ENCODE peak calls at places on chromosomes 6 and 20, in five cellular contexts. I, U, A, Q and L are unnamed samples.

GRCh38 chr6:18335948-18336347 is 51.2 kb upstream of the RNF144B start:
- DNase-seq in I (no peak), U (no peak), A (no peak), Q (no peak), L (no peak)

GRCh38 chr6:41548098-41548840 is 2.1 kb downstream of the FOXP4 start:
- DNase-seq in I (no peak), U (no peak), A (no peak), Q (no peak), L (no peak)

GRCh38 chr20:13777171-13777601 is 7.5 kb downstream of the ESF1 start:
- DNase-seq in I (no peak), U (no peak), A (no peak), Q (peak), L (peak)

GRCh38 chr20:49203011-49203410 is 14.9 kb upstream of the STAU1 start:
- DNase-seq in I (no peak), U (no peak), A (no peak), Q (no peak), L (no peak)

GRCh38 chr6:24927985-24928735 is 7.6 kb downstream of the RIPOR2 start:
- DNase-seq in I (no peak), U (peak), A (no peak), Q (peak), L (peak)

GRCh38 chr6:51972659-51973058 is 114.8 kb downstream of the PKHD1 start:
- DNase-seq in I (no peak), U (no peak), A (peak), Q (no peak), L (no peak)

GRCh38 chr6:91812596-91813274 is 1225.9 kb upstream of the MAP3K7 start:
- DNase-seq in I (no peak), U (no peak), A (no peak), Q (no peak), L (peak)

GRCh38 chr6:143059616-143060353 is 904 bp upstream of the AIG1 start:
- DNase-seq in I (no peak), U (peak), A (peak), Q (peak), L (peak)

GRCh38 chr6:7156666-7157278 is 49.0 kb downstream of the RREB1 start:
- DNase-seq in I (no peak), U (peak), A (no peak), Q (peak), L (peak)

GRCh38 chr6:129795261-129795660 is 65.9 kb downstream of the TMEM244 start:
- DNase-seq in I (no peak), U (no peak), A (no peak), Q (no peak), L (no peak)

GRCh38 chr20:59153355-59153681 is 10.3 kb upstream of the ZNF831 start:
- DNase-seq in I (no peak), U (no peak), A (no peak), Q (no peak), L (no peak)

GRCh38 chr6:166438211-166438861 is 55.6 kb upstream of the MPC1 start:
- DNase-seq in I (no peak), U (no peak), A (no peak), Q (no peak), L (no peak)

GRCh38 chr20:48234951-48235350 is 449.7 kb upstream of the SULF2 start:
- DNase-seq in I (no peak), U (no peak), A (no peak), Q (no peak), L (no peak)

GRCh38 chr6:111855775-111856174 is 17.5 kb downstream of the FYN start:
- DNase-seq in I (no peak), U (no peak), A (no peak), Q (no peak), L (no peak)

GRCh38 chr6:83594936-83595335 is 82.6 kb downstream of the PRSS35 start:
- DNase-seq in I (no peak), U (no peak), A (no peak), Q (no peak), L (peak)

GRCh38 chr6:24382220-24382540 is 20.6 kb upstream of the MRS2 start:
- DNase-seq in I (no peak), U (no peak), A (no peak), Q (no peak), L (no peak)

GRCh38 chr6:15183979-15184378 is 61.9 kb upstream of the JARID2 start:
- DNase-seq in I (no peak), U (no peak), A (no peak), Q (no peak), L (no peak)

GRCh38 chr6:119201486-119201885 is 123.0 kb upstream of the FAM184A start:
- DNase-seq in I (no peak), U (no peak), A (no peak), Q (no peak), L (no peak)

GRCh38 chr6:131989036-131989435 is 37.9 kb upstream of the CCN2 start:
- DNase-seq in I (no peak), U (no peak), A (no peak), Q (no peak), L (no peak)

GRCh38 chr6:132675749-132676148 is 16.8 kb upstream of the TAAR1 start:
- DNase-seq in I (no peak), U (no peak), A (no peak), Q (no peak), L (no peak)

GRCh38 chr20:11880694-11881093 is 37.0 kb upstream of the BTBD3 start:
- DNase-seq in I (no peak), U (no peak), A (no peak), Q (no peak), L (no peak)

GRCh38 chr6:12160350-12160749 is 129.8 kb upstream of the EDN1 start:
- DNase-seq in I (no peak), U (peak), A (no peak), Q (peak), L (peak)

GRCh38 chr20:57514273-57514751 is 10.6 kb downstream of the CTCFL start:
- DNase-seq in I (peak), U (peak), A (peak), Q (peak), L (peak)

DNA sequence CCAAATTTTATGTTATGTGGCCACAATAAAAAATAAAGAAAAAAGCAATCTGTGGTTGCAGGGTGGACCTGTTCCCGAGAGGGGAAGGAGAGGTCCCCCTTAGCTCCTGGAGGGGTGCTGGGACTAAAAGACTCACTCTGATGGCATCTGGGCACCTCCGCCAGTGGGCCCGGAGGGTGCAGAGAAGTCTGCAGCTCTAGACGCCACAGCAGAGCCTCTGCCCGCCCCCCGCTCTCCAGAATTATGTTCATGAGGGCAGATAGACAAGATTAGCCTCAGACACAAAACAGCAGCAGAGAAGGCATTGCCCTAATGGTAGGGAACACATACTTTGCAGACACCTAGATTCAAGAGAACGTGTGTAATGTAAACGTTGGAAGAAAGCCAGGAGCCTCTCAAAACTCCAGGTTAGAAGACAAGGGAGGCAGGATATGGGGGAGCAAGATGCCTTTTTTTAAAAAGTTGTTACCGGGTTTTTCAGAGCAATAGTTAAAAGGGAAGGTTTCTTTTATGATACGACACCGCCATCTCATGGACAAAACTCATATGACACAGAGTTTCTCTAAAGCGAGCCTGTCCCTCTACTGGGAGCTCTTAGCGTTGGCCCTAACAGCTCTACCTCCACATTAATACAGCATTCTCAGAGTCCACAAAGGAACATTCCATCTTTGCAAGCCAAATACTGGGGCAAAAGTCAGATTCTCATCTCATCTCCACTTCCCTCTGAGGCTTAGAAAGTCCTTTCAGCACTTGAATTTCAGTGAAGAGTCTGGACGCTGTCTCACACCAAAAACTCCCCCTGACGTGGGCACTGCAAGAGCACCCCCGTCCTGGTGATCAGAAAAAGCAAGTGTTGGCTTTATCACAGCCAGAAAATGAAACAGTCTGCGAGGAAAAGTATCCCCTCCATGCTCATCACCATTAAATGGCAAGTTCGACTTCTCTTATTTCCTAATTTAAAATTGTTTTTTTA is 47.2 kb downstream of the FOXF2 start:
- DNase-seq in I (no peak), U (peak), A (peak), Q (peak), L (peak)
- TF ChIP-seq CTCF in I (peak), U (peak), A (peak), Q (peak), L (peak)

GRCh38 chr6:68559052-68559451 is 76.0 kb upstream of the ADGRB3 start:
- DNase-seq in I (no peak), U (peak), A (peak), Q (no peak), L (no peak)
- TF ChIP-seq CTCF in I (no peak), U (no peak), A (no peak), Q (no peak), L (no peak)

GRCh38 chr6:73388800-73389512 is 5.7 kb upstream of the DDX43 start:
- DNase-seq in I (peak), U (peak), A (peak), Q (peak), L (peak)
- TF ChIP-seq CTCF in I (peak), U (peak), A (peak), Q (peak), L (peak)

DNA sequence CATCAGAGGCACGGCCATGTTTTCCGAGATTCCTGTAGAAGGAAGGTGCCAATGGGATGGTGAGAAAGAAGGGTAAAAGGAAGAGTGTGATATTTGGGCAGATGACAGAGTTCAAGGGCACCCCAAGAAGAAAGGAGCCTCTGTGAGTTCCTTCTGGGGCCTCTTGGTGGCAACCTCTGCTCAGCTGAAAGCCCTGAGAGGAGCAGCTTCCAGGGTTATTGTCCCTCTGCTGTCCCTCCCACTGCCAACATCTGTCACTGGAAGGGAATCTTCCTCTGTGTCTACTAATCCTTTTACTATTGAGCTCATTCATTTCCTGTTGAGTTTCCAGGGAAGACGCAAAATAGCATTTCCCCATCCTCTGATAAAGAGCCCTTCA is 40.0 kb upstream of the KCNK16 start:
- DNase-seq in I (no peak), U (no peak), A (peak), Q (peak), L (no peak)
- TF ChIP-seq CTCF in I (no peak), U (peak), A (no peak), Q (peak), L (peak)

DNA sequence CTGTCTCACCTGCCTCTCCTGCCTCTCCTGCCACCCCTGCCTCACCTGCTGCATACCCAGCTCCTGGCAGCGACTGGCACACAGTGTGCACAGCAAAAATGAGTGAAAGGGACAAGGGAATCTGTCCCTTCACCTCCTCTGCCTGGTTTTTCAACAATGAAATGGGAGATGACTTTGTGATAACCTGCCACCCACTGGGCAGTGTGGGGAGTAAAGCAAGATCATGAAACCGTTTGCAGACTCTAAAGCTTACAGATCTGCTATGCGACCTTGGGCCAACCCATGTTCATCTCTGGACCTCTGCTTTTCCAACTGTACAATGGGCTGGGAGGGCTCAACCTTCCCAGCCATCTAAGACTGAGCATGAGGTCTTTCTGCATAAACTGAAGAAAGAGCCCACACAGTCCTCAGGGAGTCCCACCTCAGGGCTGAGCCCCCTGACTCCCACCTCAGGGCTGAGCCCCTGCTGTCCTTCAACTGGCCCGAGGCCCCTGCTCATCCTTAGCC is 81.1 kb downstream of the RIPOR3 start:
- DNase-seq in I (no peak), U (no peak), A (no peak), Q (no peak), L (no peak)
- TF ChIP-seq CTCF in I (no peak), U (peak), A (peak), Q (peak), L (no peak)

GRCh38 chr6:101069191-101069795 is 188.2 kb upstream of the ASCC3 start:
- DNase-seq in I (no peak), U (peak), A (no peak), Q (no peak), L (no peak)
- TF ChIP-seq CTCF in I (no peak), U (peak), A (no peak), Q (peak), L (no peak)

DNA sequence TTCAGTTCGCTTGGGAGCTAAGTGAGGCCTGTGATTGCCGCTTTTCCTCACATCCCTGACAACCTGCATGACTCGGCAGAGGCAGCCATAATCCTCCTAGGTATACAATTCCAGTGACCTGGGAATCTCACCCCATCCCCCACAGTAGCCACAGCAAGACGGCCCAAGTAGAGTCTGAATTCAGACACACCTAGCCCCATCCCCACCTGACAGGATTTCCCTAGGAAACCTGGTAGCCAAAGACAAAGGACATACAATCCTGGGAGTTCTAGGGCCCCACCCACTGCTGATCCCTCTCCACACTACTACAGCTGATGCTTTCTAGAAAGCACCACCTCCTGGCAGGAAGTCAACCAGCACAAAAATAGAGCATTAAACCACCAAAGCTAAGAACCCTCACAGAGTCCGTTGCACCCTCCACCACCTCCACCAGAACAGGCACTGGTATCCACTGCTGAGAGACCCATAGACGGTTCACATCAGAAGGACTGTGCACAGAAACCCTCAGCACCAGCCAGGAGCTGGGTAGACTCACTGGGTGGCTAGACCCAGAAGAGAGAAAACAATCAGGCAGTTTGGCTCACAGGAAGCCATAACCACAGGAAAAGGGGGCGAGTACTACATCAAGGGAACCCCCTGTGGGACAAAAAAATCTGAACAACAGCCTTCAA is 17.9 kb upstream of the RUNX2 start:
- DNase-seq in I (no peak), U (no peak), A (no peak), Q (no peak), L (no peak)
- TF ChIP-seq CTCF in I (no peak), U (no peak), A (no peak), Q (peak), L (no peak)

GRCh38 chr20:37870294-37870693 is 32.6 kb upstream of the VSTM2L start:
- DNase-seq in I (no peak), U (no peak), A (no peak), Q (no peak), L (no peak)

GRCh38 chr20:37866051-37866450 is 36.9 kb upstream of the VSTM2L start:
- DNase-seq in I (no peak), U (no peak), A (no peak), Q (no peak), L (no peak)

GRCh38 chr20:37868998-37869861 is 33.7 kb upstream of the VSTM2L start:
- DNase-seq in I (no peak), U (no peak), A (peak), Q (no peak), L (no peak)

GRCh38 chr20:37864275-37864674 is 38.7 kb upstream of the VSTM2L start:
- DNase-seq in I (no peak), U (no peak), A (no peak), Q (no peak), L (no peak)

GRCh38 chr20:37867289-37868195 is 35.4 kb upstream of the VSTM2L start:
- DNase-seq in I (no peak), U (no peak), A (no peak), Q (no peak), L (no peak)
- TF ChIP-seq CTCF in I (no peak), U (no peak), A (no peak), Q (no peak), L (no peak)

GRCh38 chr6:128028183-128028582 is 127.3 kb upstream of the THEMIS start:
- DNase-seq in I (no peak), U (no peak), A (no peak), Q (no peak), L (no peak)

GRCh38 chr6:128024976-128025375 is 124.1 kb upstream of the THEMIS start:
- DNase-seq in I (no peak), U (no peak), A (no peak), Q (no peak), L (no peak)

GRCh38 chr6:128032047-128032446 is 131.2 kb upstream of the THEMIS start:
- DNase-seq in I (no peak), U (no peak), A (no peak), Q (no peak), L (no peak)

GRCh38 chr6:128025478-128025877 is 124.6 kb upstream of the THEMIS start:
- DNase-seq in I (no peak), U (no peak), A (no peak), Q (no peak), L (no peak)

GRCh38 chr6:128029841-128030240 is 129.0 kb upstream of the THEMIS start:
- DNase-seq in I (no peak), U (no peak), A (no peak), Q (no peak), L (no peak)
- TF ChIP-seq CTCF in I (no peak), U (no peak), A (no peak), Q (no peak), L (no peak)

GRCh38 chr6:88157106-88157505 is 9.0 kb downstream of the CNR1 start:
- DNase-seq in I (no peak), U (no peak), A (no peak), Q (no peak), L (no peak)
- TF ChIP-seq CTCF in I (no peak), U (no peak), A (peak), Q (peak), L (peak)